ENCODE peak calls at places on chromosome 14, in ten cellular contexts. M is A549, Z is HepG2, O is body of pancreas, X is transverse colon, J is RWPE1, A is DND-41, F is pancreas, P is GM23248, D is uterus. N is an unnamed sample.

GRCh38 chr14:90654831-90655276 is 161.4 kb downstream of the TTC7B start:
- DNase-seq in M (no peak), Z (peak; percentile 13), O (no peak), X (no peak), J (no peak), A (no peak), F (no peak), P (peak; percentile 30), D (no peak), N (no peak)

GRCh38 chr14:77458249-77458950 is 507 bp downstream of the AHSA1 start:
- DNase-seq in M (peak; percentile 24), Z (peak; percentile 40), O (peak; percentile 24), X (peak; percentile 43), J (peak; percentile 22), A (peak; percentile 46), F (no peak), P (peak; percentile 76), D (no peak), N (no peak)

GRCh38 chr14:85417396-85417795 is 112.5 kb upstream of the FLRT2 start:
- DNase-seq in M (no peak), Z (no peak), O (no peak), X (no peak), J (no peak), A (no peak), F (no peak), P (no peak), D (no peak), N (no peak)

GRCh38 chr14:59028476-59029202 is 159.8 kb upstream of the DAAM1 start:
- DNase-seq in M (peak; percentile 37), Z (peak; percentile 39), O (peak; percentile 60), X (peak; percentile 64), J (peak; percentile 60), A (peak; percentile 24), F (peak; percentile 64), P (peak; percentile 95), D (peak; percentile 58), N (peak; percentile 14)

GRCh38 chr14:105118646-105119409 is 49.7 kb downstream of the JAG2 start:
- DNase-seq in M (no peak), Z (no peak), O (peak; percentile 45), X (no peak), J (peak; percentile 91), A (no peak), F (no peak), P (no peak), D (no peak), N (peak; percentile 75)

GRCh38 chr14:24439830-24440605 is 2.6 kb downstream of the SDR39U1 start:
- DNase-seq in M (no peak), Z (no peak), O (no peak), X (no peak), J (no peak), A (no peak), F (no peak), P (no peak), D (no peak), N (no peak)

GRCh38 chr14:75969891-75970290 is 11.9 kb downstream of the TGFB3 start:
- DNase-seq in M (no peak), Z (no peak), O (no peak), X (no peak), J (peak; percentile 32), A (no peak), F (no peak), P (peak; percentile 13), D (no peak), N (no peak)

GRCh38 chr14:21071225-21072041 is 1.3 kb downstream of the ARHGEF40 start:
- DNase-seq in M (peak; percentile 37), Z (peak; percentile 56), O (peak; percentile 83), X (peak; percentile 85), J (peak; percentile 42), A (peak; percentile 79), F (peak; percentile 73), P (peak; percentile 97), D (peak; percentile 88), N (peak; percentile 60)

GRCh38 chr14:105839425-105840265 is 313.3 kb downstream of the TMEM121 start:
- DNase-seq in M (no peak), Z (no peak), O (no peak), X (no peak), J (no peak), A (no peak), F (no peak), P (no peak), D (no peak), N (no peak)

GRCh38 chr14:104999361-104999760 is 13.8 kb downstream of the CLBA1 start:
- DNase-seq in M (no peak), Z (no peak), O (no peak), X (no peak), J (no peak), A (no peak), F (no peak), P (no peak), D (no peak), N (no peak)

GRCh38 chr14:73231874-73232851 is 5.1 kb upstream of the PAPLN start:
- DNase-seq in M (peak; percentile 73), Z (peak; percentile 69), O (no peak), X (no peak), J (no peak), A (no peak), F (no peak), P (peak; percentile 17), D (no peak), N (no peak)

GRCh38 chr14:94581127-94581999 is at the start of gene SERPINA5:
- DNase-seq in M (no peak), Z (peak; percentile 83), O (peak; percentile 92), X (no peak), J (no peak), A (no peak), F (peak; percentile 85), P (peak; percentile 11), D (no peak), N (no peak)

GRCh38 chr14:74038015-74038859 is 19.1 kb downstream of the BBOF1 start:
- DNase-seq in M (peak; percentile 62), Z (peak; percentile 67), O (no peak), X (no peak), J (peak; percentile 50), A (peak; percentile 22), F (no peak), P (peak; percentile 62), D (no peak), N (no peak)

GRCh38 chr14:79596531-79596930 is 614.8 kb downstream of the DIO2 start:
- DNase-seq in M (no peak), Z (no peak), O (no peak), X (no peak), J (no peak), A (no peak), F (no peak), P (peak; percentile 30), D (no peak), N (no peak)

GRCh38 chr14:96261772-96262485 is 5.9 kb downstream of the BDKRB1 start:
- DNase-seq in M (no peak), Z (no peak), O (peak; percentile 42), X (no peak), J (no peak), A (no peak), F (peak; percentile 56), P (no peak), D (no peak), N (no peak)

GRCh38 chr14:92223027-92223426 is 99.9 kb upstream of the SLC24A4 start:
- DNase-seq in M (no peak), Z (no peak), O (no peak), X (no peak), J (no peak), A (no peak), F (no peak), P (no peak), D (no peak), N (no peak)

GRCh38 chr14:68961781-68962584 is 17.1 kb downstream of the ACTN1 start:
- DNase-seq in M (no peak), Z (no peak), O (peak; percentile 74), X (no peak), J (peak; percentile 88), A (no peak), F (peak; percentile 50), P (peak; percentile 65), D (peak; percentile 72), N (no peak)

GRCh38 chr14:67491741-67492504 is 3.4 kb upstream of the TMEM229B start:
- DNase-seq in M (no peak), Z (no peak), O (peak; percentile 76), X (no peak), J (no peak), A (no peak), F (peak; percentile 56), P (peak; percentile 27), D (no peak), N (no peak)

GRCh38 chr14:60867503-60868172 is 113.2 kb downstream of the TRMT5 start:
- DNase-seq in M (no peak), Z (no peak), O (no peak), X (no peak), J (no peak), A (no peak), F (no peak), P (peak; percentile 19), D (no peak), N (no peak)
- H3K27ac ChIP-seq in M (no peak overlapping the region), Z (no peak overlapping the region), O (no peak overlapping the region), X (no peak overlapping the region), J (no peak overlapping the region), A (no peak overlapping the region), F (no peak overlapping the region), P (no peak overlapping the region), D (no peak overlapping the region), N (no peak overlapping the region)

GRCh38 chr14:55207832-55208231 is 16.4 kb upstream of the DLGAP5 start:
- DNase-seq in M (no peak), Z (peak; percentile 6), O (no peak), X (no peak), J (no peak), A (no peak), F (no peak), P (no peak), D (no peak), N (no peak)

GRCh38 chr14:55212611-55213010 is 21.2 kb upstream of the DLGAP5 start:
- DNase-seq in M (no peak), Z (no peak), O (no peak), X (no peak), J (no peak), A (no peak), F (no peak), P (no peak), D (no peak), N (no peak)
- H3K27ac ChIP-seq in M (no peak overlapping the region), Z (no peak overlapping the region), O (no peak overlapping the region), X (no peak overlapping the region), J (no peak overlapping the region), A (no peak overlapping the region), F (no peak overlapping the region), P (no peak overlapping the region), D (no peak overlapping the region), N (peak overlapping the region; percentile 61)

GRCh38 chr14:32121948-32122347 is 44.8 kb downstream of the ARHGAP5 start:
- DNase-seq in M (no peak), Z (no peak), O (no peak), X (no peak), J (no peak), A (no peak), F (no peak), P (peak; percentile 29), D (no peak), N (no peak)
- H3K27ac ChIP-seq in M (no peak overlapping the region), Z (no peak overlapping the region), O (no peak overlapping the region), X (no peak overlapping the region), J (no peak overlapping the region), A (no peak overlapping the region), F (no peak overlapping the region), P (no peak overlapping the region), D (no peak overlapping the region), N (no peak overlapping the region)

DNA sequence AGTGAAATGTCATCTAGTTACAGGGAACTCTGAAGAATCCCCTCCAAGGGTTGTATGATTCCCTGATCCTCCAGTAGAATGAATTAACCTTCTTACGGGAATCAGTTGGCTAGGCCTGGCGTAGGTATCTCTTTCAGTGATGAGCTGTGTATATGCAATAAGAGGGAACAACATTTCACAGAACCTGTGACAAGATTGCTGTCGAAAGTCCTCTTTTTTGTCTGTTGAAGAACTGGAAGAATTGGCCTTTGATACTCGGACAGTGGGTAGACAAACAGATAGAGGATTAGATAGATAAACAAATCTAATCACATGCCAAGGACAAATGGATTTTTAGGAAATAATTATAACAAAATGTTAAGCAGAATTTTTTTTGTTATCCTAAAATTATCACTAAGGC is 184.6 kb downstream of the MDGA2 start:
- DNase-seq in M (no peak), Z (no peak), O (no peak), X (no peak), J (no peak), A (no peak), F (no peak), P (no peak), D (no peak), N (no peak)
- H3K27ac ChIP-seq in M (no peak overlapping the region), Z (no peak overlapping the region), O (no peak overlapping the region), X (no peak overlapping the region), J (no peak overlapping the region), A (no peak overlapping the region), F (no peak overlapping the region), P (no peak overlapping the region), D (no peak overlapping the region), N (no peak overlapping the region)